ENCODE peak calls at places on chromosome 19, in four cellular contexts. One of them, this sample, is unnamed.

GRCh38 chr19:40400521-40400920 is 10.5 kb upstream of the HIPK4 start:
- DNase-seq in thoracic aorta: no peak
- DNase-seq in fibroblast of mammary gland: peak
- DNase-seq in lung: no peak
- DNase-seq in this sample: no peak

GRCh38 chr19:56808717-56809392 is 31.7 kb downstream of the PEG3 start:
- DNase-seq in fibroblast of mammary gland: no peak
- DNase-seq in thoracic aorta: no peak
- DNase-seq in lung: no peak
- DNase-seq in this sample: no peak

GRCh38 chr19:38737297-38737865 is 6.9 kb downstream of the CAPN12 start:
- DNase-seq in thoracic aorta: no peak
- DNase-seq in fibroblast of mammary gland: no peak
- DNase-seq in lung: no peak
- DNase-seq in this sample: no peak

GRCh38 chr19:35135389-35135909 is 590 bp upstream of the LGI4 start:
- DNase-seq in thoracic aorta: no peak
- DNase-seq in fibroblast of mammary gland: peak
- DNase-seq in lung: peak
- DNase-seq in this sample: peak

GRCh38 chr19:2462635-2463421 is 6.1 kb upstream of the LMNB2 start:
- DNase-seq in fibroblast of mammary gland: peak
- DNase-seq in thoracic aorta: peak
- DNase-seq in lung: peak
- DNase-seq in this sample: peak

GRCh38 chr19:42683917-42684513 is 56.3 kb downstream of the PSG3 start:
- DNase-seq in lung: no peak
- DNase-seq in fibroblast of mammary gland: peak
- DNase-seq in thoracic aorta: no peak
- DNase-seq in this sample: peak

GRCh38 chr19:28466107-28467045 is 746.6 kb downstream of the UQCRFS1 start:
- DNase-seq in lung: peak
- DNase-seq in thoracic aorta: no peak
- DNase-seq in fibroblast of mammary gland: peak
- DNase-seq in this sample: no peak

GRCh38 chr19:53881482-53882390 is at the start of gene PRKCG:
- DNase-seq in fibroblast of mammary gland: no peak
- DNase-seq in lung: peak
- DNase-seq in thoracic aorta: no peak
- DNase-seq in this sample: no peak

GRCh38 chr19:28393574-28394336 is 819.2 kb downstream of the UQCRFS1 start:
- DNase-seq in thoracic aorta: no peak
- DNase-seq in fibroblast of mammary gland: peak
- DNase-seq in lung: no peak
- DNase-seq in this sample: no peak

GRCh38 chr19:43532571-43532961 is 422 bp upstream of the ZNF575 start:
- DNase-seq in thoracic aorta: no peak
- DNase-seq in lung: no peak
- DNase-seq in fibroblast of mammary gland: no peak
- DNase-seq in this sample: peak

GRCh38 chr19:48169974-48170803 is at the start of the genes LIG1 and ZSWIM9:
- DNase-seq in thoracic aorta: peak
- DNase-seq in lung: peak
- DNase-seq in fibroblast of mammary gland: peak
- DNase-seq in this sample: peak

GRCh38 chr19:48171584-48172170 is 1.2 kb downstream of the ZSWIM9 start:
- DNase-seq in lung: no peak
- DNase-seq in thoracic aorta: no peak
- DNase-seq in fibroblast of mammary gland: no peak
- DNase-seq in this sample: no peak

GRCh38 chr19:48170817-48171347 is 402 bp downstream of the ZSWIM9 start:
- DNase-seq in lung: no peak
- DNase-seq in thoracic aorta: no peak
- DNase-seq in fibroblast of mammary gland: no peak
- DNase-seq in this sample: no peak

GRCh38 chr19:48169585-48169973 is 565 bp downstream of the LIG1 start:
- DNase-seq in lung: peak
- DNase-seq in fibroblast of mammary gland: peak
- DNase-seq in thoracic aorta: peak
- DNase-seq in this sample: peak

GRCh38 chr19:48168689-48169088 is 1.5 kb downstream of the LIG1 start:
- DNase-seq in lung: no peak
- DNase-seq in thoracic aorta: no peak
- DNase-seq in fibroblast of mammary gland: no peak
- DNase-seq in this sample: no peak
- TF ChIP-seq CTCF in lung: no peak
- TF ChIP-seq CTCF in thoracic aorta: no peak
- TF ChIP-seq CTCF in fibroblast of mammary gland: no peak
- TF ChIP-seq CTCF in this sample: no peak

DNA sequence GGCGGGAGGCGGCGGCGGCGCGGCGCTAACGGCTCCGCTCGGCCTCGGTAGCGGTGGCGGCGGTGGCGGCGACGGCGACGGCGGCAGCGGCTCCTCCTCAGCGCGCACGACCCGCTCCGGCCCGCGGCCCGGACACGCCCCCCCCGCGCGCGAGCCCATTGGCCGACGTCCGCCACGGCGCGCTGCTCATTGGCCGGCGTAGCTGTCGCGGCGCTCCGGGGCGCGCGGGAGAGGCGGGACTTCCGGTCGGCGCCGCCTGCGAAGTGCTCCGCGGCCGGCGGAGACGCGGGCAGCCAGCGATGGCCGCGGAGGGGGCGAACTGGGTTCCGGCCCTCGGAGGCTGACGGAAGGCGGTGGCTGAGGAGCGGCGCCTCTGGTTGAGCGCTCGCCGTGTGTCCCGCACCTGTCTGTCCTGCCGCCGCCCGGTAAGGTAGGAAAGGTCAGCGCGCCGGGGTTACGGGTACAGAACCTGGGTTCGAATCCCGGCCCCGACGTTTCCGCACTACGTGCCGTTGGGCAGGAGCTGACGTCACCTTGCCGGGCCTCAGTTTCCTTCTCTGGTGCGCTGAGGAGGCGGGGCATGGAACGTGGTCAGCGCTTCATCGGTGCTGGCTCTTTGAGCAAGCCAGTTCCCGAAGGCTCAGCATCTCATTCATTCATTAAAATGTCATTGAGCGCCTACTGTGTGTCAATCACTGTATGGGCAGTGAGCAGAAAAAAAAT is at the start of gene ELAVL1:
- DNase-seq in lung: peak
- DNase-seq in fibroblast of mammary gland: peak
- DNase-seq in thoracic aorta: peak
- DNase-seq in this sample: peak
- H3K4me3 ChIP-seq in lung: peak
- H3K4me3 ChIP-seq in fibroblast of mammary gland: peak
- H3K4me3 ChIP-seq in thoracic aorta: peak
- H3K4me3 ChIP-seq in this sample: peak

DNA sequence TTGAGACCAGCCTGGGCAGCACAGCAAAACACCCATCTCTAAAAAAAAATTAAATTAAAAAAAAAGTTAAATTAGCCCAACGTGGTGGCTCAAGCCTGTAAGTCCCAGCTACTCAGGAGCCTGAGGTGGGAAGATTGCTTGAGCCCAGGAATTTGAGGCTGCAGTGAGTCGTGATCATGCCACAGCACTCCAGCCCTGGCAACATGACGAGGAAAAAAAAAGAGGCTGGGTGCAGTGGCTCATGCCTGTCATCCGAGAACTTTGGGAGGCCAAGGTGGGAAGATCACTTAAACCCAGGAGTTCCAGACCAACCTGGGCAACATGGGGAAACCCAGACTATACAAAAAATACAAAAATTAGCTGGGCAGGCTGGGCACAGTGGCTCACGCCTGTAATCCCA is 2.2 kb upstream of the TMEM161A start:
- DNase-seq in fibroblast of mammary gland: no peak
- DNase-seq in lung: no peak
- DNase-seq in thoracic aorta: no peak
- DNase-seq in this sample: peak
- TF ChIP-seq CTCF in fibroblast of mammary gland: no peak
- TF ChIP-seq CTCF in lung: no peak
- TF ChIP-seq CTCF in thoracic aorta: no peak
- TF ChIP-seq CTCF in this sample: no peak

DNA sequence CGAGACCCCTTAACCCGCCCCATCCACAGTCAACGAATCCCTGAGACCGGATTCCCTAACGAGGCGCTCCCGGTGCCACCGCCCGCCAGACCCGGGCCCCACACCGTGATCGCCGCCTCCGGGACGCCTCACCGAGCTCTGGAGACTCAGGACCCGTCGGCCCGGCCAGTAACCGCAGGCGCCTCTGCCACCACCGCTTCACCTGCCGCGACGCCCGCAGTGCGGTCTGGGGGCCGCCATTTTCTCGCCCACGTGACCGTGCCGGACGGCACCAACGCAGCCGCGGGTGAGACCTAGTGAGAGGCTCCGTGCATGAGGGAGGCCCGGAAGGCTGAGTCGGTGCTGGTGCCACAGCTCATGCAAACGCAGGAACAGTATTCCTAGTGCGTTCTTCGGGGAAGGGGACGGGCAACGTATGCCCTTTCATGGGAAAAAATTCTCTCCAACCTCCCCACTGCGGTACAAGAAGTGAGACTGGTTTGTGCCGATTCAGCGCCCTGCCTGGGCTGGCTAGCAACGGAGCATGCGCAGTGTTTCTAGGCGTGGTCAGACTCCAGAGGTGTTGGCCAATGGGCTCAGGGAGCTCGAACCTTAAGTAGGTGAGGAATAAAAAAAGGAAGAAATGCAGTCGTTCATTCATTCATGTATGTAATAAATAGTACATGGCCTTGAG is at the start of gene DOHH:
- DNase-seq in lung: peak
- DNase-seq in fibroblast of mammary gland: peak
- DNase-seq in thoracic aorta: peak
- DNase-seq in this sample: peak
- H3K4me3 ChIP-seq in lung: peak
- H3K4me3 ChIP-seq in fibroblast of mammary gland: peak
- H3K4me3 ChIP-seq in thoracic aorta: peak
- H3K4me3 ChIP-seq in this sample: peak

DNA sequence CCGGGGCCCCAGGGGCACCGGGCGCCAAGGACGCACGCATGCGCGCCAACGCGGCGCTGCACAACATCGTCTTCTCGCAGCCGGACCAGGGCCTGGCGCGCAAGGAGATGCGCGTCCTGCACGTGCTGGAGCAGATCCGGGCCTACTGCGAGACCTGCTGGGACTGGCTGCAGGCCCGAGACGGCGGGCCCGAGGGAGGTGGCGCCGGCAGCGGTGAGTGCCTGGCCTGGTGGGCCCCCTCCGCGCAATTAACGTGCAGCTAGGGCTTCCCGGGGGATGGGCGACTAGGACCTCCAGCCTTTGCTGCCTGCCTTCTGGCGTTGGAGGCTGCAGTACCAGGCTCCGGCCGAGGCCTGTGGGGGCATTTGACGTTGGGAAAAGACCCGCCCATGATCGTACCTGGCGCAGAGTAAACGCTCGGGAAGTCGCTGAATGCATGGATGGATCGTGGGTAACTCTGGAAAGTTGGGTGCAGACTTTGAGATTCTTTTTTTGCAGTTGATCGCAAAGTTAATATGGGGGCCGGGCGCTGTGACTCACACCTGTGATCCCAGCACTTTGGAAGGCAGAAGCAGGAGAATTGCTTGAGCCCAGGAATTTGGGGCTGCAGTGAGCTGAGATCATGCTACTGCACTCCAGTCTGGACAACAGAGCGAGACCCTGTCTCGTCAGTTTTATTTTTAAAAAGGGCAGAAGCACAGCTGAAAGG is 7.3 kb downstream of the APC2 start:
- DNase-seq in fibroblast of mammary gland: no peak
- DNase-seq in lung: no peak
- DNase-seq in thoracic aorta: no peak
- DNase-seq in this sample: no peak
- TF ChIP-seq CTCF in fibroblast of mammary gland: no peak
- TF ChIP-seq CTCF in lung: no peak
- TF ChIP-seq CTCF in thoracic aorta: no peak
- TF ChIP-seq CTCF in this sample: no peak

This sample was measured in fibroblast of villous mesenchyme.